ENCODE peak calls at places on chromosomes 11 and 22, in nine cellular contexts. D is body of pancreas, B is NB4, E is heart left ventricle, R is spleen, F is A549, O is right lobe of liver, V is esophagus squamous epithelium, H is GM12891. U is an unnamed sample.

GRCh38 chr11:45289369-45289768 is 3.2 kb upstream of the SYT13 start:
- DNase-seq in F (peak), O (no peak), V (no peak), H (no peak), B (no peak), D (no peak), R (no peak), E (no peak), U (no peak)

GRCh38 chr11:78241475-78241874 is 52.8 kb downstream of the USP35 start:
- DNase-seq in B (no peak), D (no peak), V (no peak), F (no peak), E (no peak), O (no peak), R (no peak), H (no peak), U (no peak)

GRCh38 chr11:13329670-13330401 is 52.2 kb downstream of the BMAL1 start:
- DNase-seq in H (no peak), V (no peak), D (no peak), F (peak), O (no peak), R (no peak), E (no peak), B (no peak), U (no peak)

GRCh38 chr11:65181569-65182257 is at the start of gene CAPN1:
- DNase-seq in B (peak), V (peak), D (peak), O (peak), E (peak), F (peak), H (peak), R (peak), U (peak)

GRCh38 chr22:33006955-33007318 is 51.2 kb downstream of the SYN3 start:
- DNase-seq in O (no peak), H (no peak), E (no peak), F (no peak), B (no peak), D (no peak), R (no peak), V (no peak), U (no peak)

GRCh38 chr11:10664511-10664910 is 29.0 kb downstream of the IRAG1 start:
- DNase-seq in D (no peak), O (no peak), H (no peak), B (no peak), V (no peak), E (no peak), F (no peak), R (no peak), U (no peak)

GRCh38 chr11:16960250-16960649 is 54.0 kb downstream of the PLEKHA7 start:
- DNase-seq in F (no peak), H (no peak), O (no peak), V (no peak), R (no peak), B (no peak), D (no peak), E (no peak), U (no peak)

GRCh38 chr11:20731676-20732075 is 62.3 kb downstream of the NELL1 start:
- DNase-seq in B (no peak), O (no peak), H (no peak), F (no peak), V (no peak), R (no peak), E (no peak), D (no peak), U (no peak)

GRCh38 chr11:131354251-131354701 is 16.1 kb upstream of the NTM start:
- DNase-seq in H (no peak), B (no peak), R (no peak), D (no peak), F (no peak), O (no peak), V (no peak), E (no peak), U (no peak)

GRCh38 chr11:1762537-1763302 is 1.0 kb downstream of the CTSD start:
- DNase-seq in O (peak), B (peak), R (peak), H (no peak), E (peak), D (peak), V (no peak), F (peak), U (no peak)
- TF ChIP-seq POLR2A in O (peak), B (no peak), R (no peak), H (no peak), E (peak), D (peak), V (no peak), F (no peak), U (no peak)

DNA sequence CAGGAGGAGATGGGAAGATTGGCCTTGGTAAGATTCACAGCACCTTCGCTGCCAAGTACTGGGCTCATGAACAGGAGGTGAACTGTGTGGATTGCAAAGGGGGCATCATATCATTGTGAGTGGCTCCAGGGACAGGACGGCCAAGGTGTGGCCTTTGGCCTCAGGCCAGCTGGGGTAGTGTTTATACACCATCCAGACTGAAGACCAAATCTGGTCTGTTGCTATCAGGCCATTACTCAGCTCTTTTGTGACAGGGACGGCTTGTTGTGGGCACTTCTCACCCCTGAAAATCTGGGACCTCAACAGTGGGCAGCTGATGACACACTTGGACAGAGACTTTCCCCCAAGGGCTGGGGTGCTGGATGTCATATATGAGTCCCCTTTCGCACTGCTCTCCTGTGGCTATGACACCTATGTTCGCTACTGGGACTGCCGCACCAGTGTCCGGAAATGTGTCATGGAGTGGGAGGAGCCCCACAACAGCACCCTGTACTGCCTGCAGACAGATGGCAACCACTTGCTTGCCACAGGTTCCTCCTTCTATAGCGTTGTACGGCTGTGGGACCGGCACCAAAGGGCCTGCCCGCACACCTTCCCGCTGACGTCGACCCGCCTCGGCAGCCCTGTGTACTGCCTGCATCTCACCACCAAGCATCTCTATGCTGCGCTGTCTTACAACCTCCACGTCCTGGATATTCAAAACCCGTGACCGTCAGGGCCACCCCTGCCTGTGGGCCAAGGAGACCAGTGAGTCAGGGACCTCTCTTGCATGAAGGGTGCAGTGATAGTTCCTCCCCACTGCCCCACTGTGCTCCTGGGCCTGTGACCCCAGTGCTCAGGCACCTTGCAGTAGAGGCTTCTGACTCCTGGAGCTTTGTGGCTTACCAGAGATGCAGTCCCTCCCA is 83.6 kb downstream of the BCR start:
- DNase-seq in R (peak), D (no peak), V (no peak), B (peak), F (no peak), O (no peak), E (no peak), H (no peak), U (no peak)
- TF ChIP-seq POLR2A in R (no peak), D (no peak), V (no peak), B (no peak), F (no peak), O (no peak), E (no peak), H (no peak), U (no peak)

GRCh38 chr11:134916829-134917228 is 504.8 kb upstream of the B3GAT1 start:
- DNase-seq in E (no peak), H (no peak), F (no peak), D (no peak), R (no peak), V (no peak), O (no peak), B (no peak), U (no peak)
- TF ChIP-seq POLR2A in E (no peak), H (no peak), F (no peak), D (no peak), R (no peak), V (no peak), O (no peak), B (no peak), U (no peak)

DNA sequence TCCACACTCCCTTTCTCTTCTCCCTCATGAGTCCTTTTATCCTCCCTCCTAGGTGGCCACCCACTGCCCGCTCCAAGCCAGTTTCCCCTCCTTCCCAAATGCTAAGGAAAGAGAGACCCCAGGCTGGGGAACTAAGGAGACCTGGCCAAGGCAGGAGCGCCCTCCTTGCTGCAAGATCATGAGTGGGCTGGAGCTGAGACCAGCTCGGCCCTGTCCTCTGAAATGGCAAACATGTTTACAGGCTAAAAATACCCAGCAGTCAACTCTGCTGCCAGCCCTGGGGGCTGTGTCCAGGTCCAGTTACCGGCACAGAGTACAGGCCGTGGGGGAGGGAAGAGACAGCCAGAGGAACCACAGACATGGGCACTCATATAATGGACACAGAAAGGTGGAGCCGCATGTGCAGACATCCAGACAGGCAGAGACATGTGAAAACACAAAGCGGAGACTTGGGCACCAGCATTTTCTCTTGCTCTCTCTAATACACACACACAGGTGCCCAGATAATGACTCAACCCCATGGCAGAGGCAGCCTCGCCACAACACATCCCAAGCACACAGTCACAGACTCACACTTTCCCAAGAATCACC is 1.2 kb upstream of the AHNAK start:
- DNase-seq in F (peak), E (no peak), H (no peak), B (no peak), D (peak), R (no peak), O (peak), V (no peak), U (no peak)
- TF ChIP-seq POLR2A in F (no peak), E (peak), H (no peak), B (no peak), D (no peak), R (no peak), O (peak), V (no peak), U (no peak)

DNA sequence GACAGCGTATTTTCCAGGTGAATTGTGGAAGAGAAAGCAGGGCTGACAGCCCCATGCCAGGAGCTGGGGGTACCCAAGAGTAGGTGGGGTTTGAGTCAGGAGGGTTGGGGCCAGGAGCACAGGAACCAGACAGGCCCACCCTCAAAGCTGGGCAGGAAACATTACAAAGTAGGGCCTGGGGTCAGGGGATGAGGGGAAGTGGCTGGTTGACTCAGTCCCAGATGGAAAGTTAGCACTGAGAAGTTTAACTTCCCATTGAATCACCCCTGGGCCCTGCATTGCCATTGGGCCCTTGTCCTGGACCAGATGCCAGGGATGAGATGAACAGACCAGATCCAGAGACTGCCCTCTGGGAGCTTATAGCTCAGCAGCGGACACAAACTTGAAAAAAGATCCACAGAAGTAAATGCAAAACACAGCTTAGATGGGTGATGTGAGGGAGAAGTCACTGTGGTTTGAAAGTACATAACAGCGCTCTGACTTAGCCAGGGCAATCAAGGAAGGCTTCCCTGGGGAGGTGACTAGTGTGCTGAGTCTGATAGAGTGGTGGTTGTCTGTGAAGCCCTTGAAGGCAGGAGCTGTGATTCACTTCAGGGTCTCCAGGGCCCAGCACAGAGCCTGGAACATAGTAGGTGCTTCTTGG is 2.2 kb downstream of the MAFF start:
- DNase-seq in R (no peak), B (peak), F (no peak), H (no peak), O (no peak), D (no peak), E (no peak), V (no peak), U (no peak)
- TF ChIP-seq POLR2A in R (no peak), B (no peak), F (no peak), H (no peak), O (no peak), D (no peak), E (no peak), V (no peak), U (no peak)

DNA sequence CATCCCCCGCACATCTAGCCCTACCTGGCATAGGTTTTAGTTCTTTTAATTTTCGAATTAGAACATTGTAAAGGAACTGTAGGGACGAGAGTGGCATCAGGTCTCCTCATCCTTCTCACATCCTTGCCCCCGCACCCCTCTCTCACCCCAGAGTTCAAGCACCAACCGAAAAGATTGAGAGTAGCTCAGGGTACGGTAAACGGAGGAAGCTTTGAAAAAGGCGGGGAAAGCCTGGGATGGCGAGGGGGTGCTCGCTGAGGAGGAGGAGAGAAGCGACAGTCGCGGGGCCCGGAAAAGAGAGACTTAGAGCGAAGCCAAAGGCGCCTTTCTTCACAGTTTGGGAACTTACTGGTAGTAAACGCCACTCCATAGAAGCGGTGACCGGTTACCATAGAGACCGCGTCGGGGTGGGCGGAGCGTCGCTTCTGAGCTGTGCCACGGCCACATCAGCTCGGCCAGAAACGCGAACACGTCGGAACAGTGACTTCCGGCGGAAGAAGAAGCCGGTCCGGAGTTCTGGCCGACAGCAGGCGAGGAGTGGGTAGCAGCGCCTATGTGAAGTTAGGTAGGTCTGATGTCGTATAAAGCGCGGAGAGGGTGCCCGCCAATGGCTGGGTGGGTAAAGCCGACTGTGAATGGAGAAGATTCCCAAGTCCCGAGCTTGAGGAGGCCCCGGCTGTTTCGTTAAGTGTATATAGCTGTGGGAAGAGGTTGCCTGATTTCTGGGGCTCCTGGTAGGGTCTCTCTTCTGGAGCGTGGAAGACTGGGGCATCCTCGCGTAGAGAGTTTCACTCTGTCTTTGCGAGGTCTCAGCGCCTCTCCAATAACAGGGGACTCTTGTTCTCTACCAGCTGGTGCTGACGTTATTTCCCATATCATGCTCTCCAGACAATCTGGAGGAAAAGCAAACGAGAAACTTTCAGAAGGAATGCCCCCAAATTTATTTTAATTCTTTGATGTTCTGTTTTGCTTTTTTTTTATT is at the start of the genes DCDC1 and DNAJC24:
- DNase-seq in V (peak), E (peak), O (peak), B (peak), F (peak), H (peak), R (peak), D (peak), U (peak)
- TF ChIP-seq POLR2A in V (no peak), E (peak), O (no peak), B (peak), F (peak), H (peak), R (peak), D (peak), U (no peak)

GRCh38 chr11:73142128-73142377 is at the start of gene FCHSD2:
- DNase-seq in D (no peak), O (peak), E (no peak), F (no peak), V (no peak), R (no peak), B (no peak), H (no peak), U (no peak)
- TF ChIP-seq POLR2A in D (no peak), O (peak), E (peak), F (peak), V (no peak), R (no peak), B (peak), H (peak), U (no peak)

DNA sequence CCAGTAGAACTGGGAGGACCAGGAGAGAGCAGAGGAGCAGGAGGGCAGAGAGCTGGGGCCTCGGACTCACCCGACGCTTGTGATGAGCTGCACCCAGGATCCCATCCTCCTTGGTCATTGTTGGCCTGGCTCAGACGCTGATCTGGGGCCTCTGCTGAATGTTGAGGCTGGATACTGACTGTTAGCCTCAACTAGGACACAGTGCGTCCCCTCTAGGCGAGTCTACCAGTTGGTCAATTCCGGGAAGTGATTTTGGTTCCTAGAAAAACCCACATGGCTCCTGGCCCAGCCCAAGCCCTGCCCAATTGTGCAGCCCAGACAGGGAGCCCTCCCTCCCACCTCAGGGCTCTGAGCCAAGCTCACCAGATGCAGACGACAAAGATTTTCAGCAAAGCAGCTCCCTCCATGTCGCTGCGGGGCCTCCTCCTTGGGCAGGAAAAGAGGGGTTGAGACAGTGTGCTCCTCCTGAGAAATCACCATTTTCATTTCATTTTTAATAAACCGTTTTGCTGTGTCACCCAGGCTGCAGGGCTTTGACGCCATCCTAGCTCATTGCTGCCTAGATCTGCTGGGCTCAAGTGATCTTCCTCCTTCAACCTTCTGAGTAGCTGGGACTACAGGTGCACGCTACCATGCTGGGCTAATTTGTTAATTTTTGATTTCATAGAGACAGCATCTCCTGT is at the start of gene APOL4:
- DNase-seq in H (no peak), R (no peak), V (no peak), D (peak), E (peak), F (no peak), B (no peak), O (no peak), U (peak)
- TF ChIP-seq POLR2A in H (no peak), R (no peak), V (no peak), D (no peak), E (peak), F (no peak), B (no peak), O (no peak), U (peak)